ENCODE peak calls at places on chromosomes 16 and 17, in six cellular contexts. G, V, I, R, U and H are unnamed samples. For H3K4me1 and H3K27me3, the result is how much of the 10 kb centered on the place peaks cover.

GRCh38 chr17:347309-347708 is 5.3 kb downstream of the RPH3AL start:
- DNase-seq in G (no peak), V (no peak), I (no peak), R (no peak), U (peak), H (no peak)

GRCh38 chr16:86037999-86038922 is 139.3 kb downstream of the IRF8 start:
- DNase-seq in G (no peak), V (no peak), I (no peak), R (peak), U (peak), H (no peak)

GRCh38 chr17:29140631-29141483 is 39.3 kb downstream of the MYO18A start:
- DNase-seq in G (peak), V (no peak), I (no peak), R (no peak), U (no peak), H (no peak)

GRCh38 chr16:9002042-9002441 is 38.3 kb upstream of the USP7 start:
- DNase-seq in G (no peak), V (no peak), I (no peak), R (no peak), U (no peak), H (no peak)

GRCh38 chr16:57145964-57146647 is 39.7 kb downstream of the PSME3IP1 start:
- DNase-seq in G (no peak), V (no peak), I (no peak), R (no peak), U (no peak), H (no peak)

GRCh38 chr16:62276632-62277031 is 240.4 kb upstream of the CDH8 start:
- DNase-seq in G (no peak), V (no peak), I (no peak), R (no peak), U (no peak), H (no peak)

GRCh38 chr17:45144199-45145034 is 3.9 kb upstream of the HEXIM1 start:
- DNase-seq in G (peak), V (no peak), I (peak), R (no peak), U (peak), H (no peak)

GRCh38 chr16:86072328-86073102 is 173.6 kb downstream of the IRF8 start:
- DNase-seq in G (peak), V (peak), I (peak), R (peak), U (peak), H (peak)

GRCh38 chr16:51150159-51150893 is 744 bp downstream of the SALL1 start:
- DNase-seq in G (peak), V (no peak), I (no peak), R (no peak), U (no peak), H (no peak)

GRCh38 chr17:61385869-61386245 is 13.8 kb upstream of the TBX2 start:
- DNase-seq in G (no peak), V (no peak), I (no peak), R (no peak), U (no peak), H (no peak)

GRCh38 chr17:62929320-62929719 is 36.7 kb upstream of the TANC2 start:
- DNase-seq in G (no peak), V (no peak), I (no peak), R (no peak), U (no peak), H (no peak)

GRCh38 chr16:74738134-74738541 is 36.5 kb downstream of the FA2H start:
- DNase-seq in G (no peak), V (no peak), I (no peak), R (peak), U (no peak), H (no peak)

GRCh38 chr17:68381076-68381900 is 76.0 kb downstream of the WIPI1 start:
- DNase-seq in G (no peak), V (no peak), I (no peak), R (no peak), U (no peak), H (peak)

GRCh38 chr16:27867122-27868110 is 196.1 kb downstream of the GSG1L start:
- DNase-seq in G (peak), V (peak), I (peak), R (peak), U (peak), H (peak)

GRCh38 chr17:81553616-81554181 is 1.5 kb upstream of the FAAP100 start:
- DNase-seq in G (no peak), V (no peak), I (no peak), R (peak), U (no peak), H (no peak)

GRCh38 chr17:43079578-43080302 is 45.4 kb downstream of the BRCA1 start:
- DNase-seq in G (no peak), V (no peak), I (no peak), R (peak), U (no peak), H (no peak)

GRCh38 chr16:48818257-48818656 is 208.3 kb upstream of the N4BP1 start:
- DNase-seq in G (no peak), V (no peak), I (no peak), R (no peak), U (no peak), H (peak)

GRCh38 chr16:27531186-27531585 is 18.5 kb downstream of the GTF3C1 start:
- DNase-seq in G (no peak), V (no peak), I (no peak), R (no peak), U (no peak), H (no peak)

GRCh38 chr16:71484006-71484893 is 4.9 kb downstream of the ZNF19 start:
- DNase-seq in G (peak), V (peak), I (peak), R (peak), U (peak), H (peak)

GRCh38 chr16:80932725-80933124 is 74.0 kb downstream of the CMC2 start:
- DNase-seq in G (peak), V (no peak), I (peak), R (peak), U (peak), H (peak)

GRCh38 chr16:56348168-56349085 is 76.9 kb downstream of the AMFR start:
- DNase-seq in G (no peak), V (no peak), I (no peak), R (no peak), U (no peak), H (no peak)

GRCh38 chr17:45971698-45972141 is 27.3 kb upstream of the STH start:
- DNase-seq in G (peak), V (peak), I (no peak), R (no peak), U (no peak), H (no peak)

GRCh38 chr16:1150511-1150982 is 2.4 kb upstream of the CACNA1H start:
- DNase-seq in G (peak), V (peak), I (no peak), R (no peak), U (no peak), H (no peak)

GRCh38 chr17:45425125-45425983 is 7.3 kb downstream of the ARHGAP27 start:
- DNase-seq in G (peak), V (peak), I (peak), R (peak), U (peak), H (peak)

GRCh38 chr16:84425696-84426095 is 57.4 kb downstream of the ATP2C2 start:
- DNase-seq in G (no peak), V (no peak), I (no peak), R (no peak), U (no peak), H (no peak)

GRCh38 chr17:78953356-78954350 is 26.1 kb downstream of the LGALS3BP start:
- DNase-seq in G (no peak), V (no peak), I (no peak), R (no peak), U (no peak), H (no peak)

GRCh38 chr16:10827691-10828341 is 9.2 kb upstream of the TVP23A start:
- DNase-seq in G (no peak), V (no peak), I (peak), R (peak), U (peak), H (peak)

GRCh38 chr17:46832945-46833839 is 14.7 kb upstream of the WNT3 start:
- DNase-seq in G (no peak), V (peak), I (no peak), R (no peak), U (no peak), H (no peak)

GRCh38 chr17:81411305-81411704 is 16.0 kb downstream of the BAHCC1 start:
- DNase-seq in G (no peak), V (no peak), I (no peak), R (no peak), U (no peak), H (no peak)

GRCh38 chr17:34542700-34543336 is 36.6 kb upstream of the TMEM132E start:
- DNase-seq in G (peak), V (peak), I (no peak), R (peak), U (peak), H (no peak)

GRCh38 chr16:73066927-73067670 is 19.2 kb upstream of the ZFHX3 start:
- DNase-seq in G (no peak), V (no peak), I (no peak), R (no peak), U (peak), H (no peak)

GRCh38 chr16:29694384-29695195 is 15.6 kb downstream of the QPRT start:
- DNase-seq in G (no peak), V (no peak), I (no peak), R (no peak), U (no peak), H (no peak)

GRCh38 chr16:31479752-31480151 is 3.2 kb upstream of the SLC5A2 start:
- DNase-seq in G (no peak), V (no peak), I (no peak), R (no peak), U (no peak), H (no peak)

GRCh38 chr16:31478956-31479355 is 4.0 kb upstream of the SLC5A2 start:
- DNase-seq in G (no peak), V (no peak), I (no peak), R (no peak), U (no peak), H (no peak)

GRCh38 chr16:31476305-31477219 is 4.6 kb downstream of the TGFB1I1 start:
- DNase-seq in G (peak), V (peak), I (peak), R (peak), U (peak), H (peak)

GRCh38 chr16:31475949-31476304 is 4.0 kb downstream of the TGFB1I1 start:
- DNase-seq in G (peak), V (peak), I (no peak), R (peak), U (peak), H (peak)

DNA sequence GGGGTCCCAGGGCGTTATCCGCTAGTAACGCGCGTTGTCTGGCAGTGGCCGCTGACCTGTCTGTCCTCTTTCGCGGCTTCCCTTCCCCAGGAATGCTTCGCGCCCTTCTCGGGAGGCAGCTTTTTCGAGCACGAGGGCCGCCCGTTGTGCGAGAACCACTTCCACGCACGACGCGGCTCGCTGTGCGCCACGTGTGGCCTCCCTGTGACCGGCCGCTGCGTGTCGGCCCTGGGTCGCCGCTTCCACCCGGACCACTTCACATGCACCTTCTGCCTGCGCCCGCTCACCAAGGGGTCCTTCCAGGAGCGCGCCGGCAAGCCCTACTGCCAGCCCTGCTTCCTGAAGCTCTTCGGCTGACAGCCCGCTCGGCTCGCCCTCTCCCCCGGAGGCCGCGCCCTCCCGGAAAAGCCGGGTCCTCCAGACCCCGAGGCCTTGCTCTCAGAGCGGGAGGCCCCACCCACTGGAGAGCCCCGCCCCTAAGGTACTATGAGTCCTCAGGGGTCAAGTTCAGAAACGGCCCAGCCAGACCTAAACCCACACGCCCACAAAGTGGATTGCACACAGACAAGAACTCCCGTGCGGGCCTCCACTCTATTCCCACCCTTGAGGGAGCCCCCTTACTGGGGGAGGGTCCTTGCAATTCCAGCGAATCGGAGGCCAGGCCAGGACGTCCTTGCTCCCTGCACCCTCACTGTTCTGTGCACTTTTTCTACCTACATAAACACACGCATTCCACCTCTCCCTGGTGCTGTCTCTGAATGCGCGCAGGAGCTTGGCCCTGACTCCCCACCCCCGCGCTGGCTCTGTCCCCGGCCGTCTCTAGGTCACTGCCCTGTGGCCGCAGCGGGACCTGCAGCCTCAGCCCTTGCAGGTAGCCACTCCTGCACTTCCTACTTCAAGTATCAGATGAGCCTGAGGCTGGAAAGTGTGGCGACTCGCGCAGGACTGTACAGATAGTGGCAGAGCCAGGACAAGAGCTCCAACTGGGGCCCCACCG is 5.4 kb upstream of the SLC5A2 start:
- DNase-seq in G (peak), V (peak), I (no peak), R (peak), U (peak), H (peak)
- H3K4me1 ChIP-seq in G (under half), V (under half), I (under half), R (under half), U (under half), H (under half)

GRCh38 chr17:40828454-40829039 is 6.1 kb upstream of the KRT10 start:
- DNase-seq in G (no peak), V (no peak), I (no peak), R (no peak), U (peak), H (no peak)

GRCh38 chr17:40824015-40824832 is 1.8 kb upstream of the KRT10 start:
- DNase-seq in G (no peak), V (no peak), I (no peak), R (no peak), U (no peak), H (no peak)

GRCh38 chr17:40827746-40828453 is 5.5 kb upstream of the KRT10 start:
- DNase-seq in G (no peak), V (peak), I (no peak), R (no peak), U (no peak), H (no peak)

GRCh38 chr17:40822132-40822812 is at the start of gene KRT10:
- DNase-seq in G (no peak), V (no peak), I (no peak), R (no peak), U (no peak), H (no peak)

DNA sequence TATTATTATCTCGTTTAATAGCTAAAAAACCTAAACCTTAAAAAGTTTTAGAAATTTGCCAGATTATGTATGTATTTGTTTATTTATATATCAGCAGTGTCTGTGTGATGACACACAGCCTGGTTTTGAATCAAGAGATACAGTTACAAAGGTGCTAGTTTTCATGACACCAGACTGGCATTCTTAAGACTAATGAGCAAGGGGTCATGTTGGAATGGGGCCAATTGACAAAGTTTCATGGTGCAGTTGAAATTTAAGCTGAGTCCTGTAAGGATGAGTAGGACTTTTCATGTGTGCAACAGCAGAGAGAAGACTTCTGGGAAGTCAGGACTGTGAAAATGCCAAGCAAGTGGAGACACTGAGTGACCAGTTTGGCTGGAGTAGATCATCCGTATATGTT is 3.2 kb upstream of the KRT10 start:
- DNase-seq in G (no peak), V (no peak), I (no peak), R (no peak), U (no peak), H (no peak)
- H3K27me3 ChIP-seq in G (half or more), V (under half), I (under half), R (under half), U (under half), H (under half)

GRCh38 chr17:49600949-49601348 is 25.3 kb downstream of the NXPH3 start:
- DNase-seq in G (no peak), V (no peak), I (no peak), R (no peak), U (no peak), H (no peak)
- H3K4me1 ChIP-seq in G (under half), V (under half), I (half or more), R (under half), U (under half), H (under half)

GRCh38 chr17:76538941-76539340 is 903 bp upstream of the PRCD start:
- DNase-seq in G (no peak), V (no peak), I (peak), R (no peak), U (peak), H (no peak)
- H3K27me3 ChIP-seq in G (under half), V (under half), I (under half), R (under half), U (under half), H (under half)

GRCh38 chr17:66143657-66144282 is 48.2 kb downstream of the CEP112 start:
- DNase-seq in G (no peak), V (no peak), I (no peak), R (peak), U (no peak), H (no peak)
- H3K4me1 ChIP-seq in G (under half), V (under half), I (under half), R (under half), U (under half), H (under half)

GRCh38 chr17:49435630-49436029 is 20.9 kb upstream of the PHB1 start:
- DNase-seq in G (no peak), V (no peak), I (no peak), R (no peak), U (peak), H (no peak)
- H3K27me3 ChIP-seq in G (under half), V (under half), I (under half), R (under half), U (under half), H (under half)